ENCODE peak calls at places on chromosomes 5 and 9, in nine cellular contexts. J is ovary, O is right lobe of liver, N is adrenal gland, P is uterus, H is IMR-90, C is heart left ventricle, Y is Peyer's patch, W is thyroid gland. T is an unnamed sample.
A peak's percentile ranks its signal among the peaks of the same experiment; 100 is the strongest.

GRCh38 chr9:137355445-137356365 is 53.6 kb upstream of the NRARP start:
- DNase-seq in J (no peak), O (no peak), N (no peak), P (no peak), H (peak; percentile 12), C (no peak), Y (no peak), W (no peak), T (no peak)

GRCh38 chr5:143636951-143637528 is 174.9 kb upstream of the HMHB1 start:
- DNase-seq in J (no peak), O (no peak), N (no peak), P (no peak), H (peak; percentile 69), C (no peak), Y (no peak), W (no peak), T (no peak)

GRCh38 chr9:131402738-131403492 is 9.0 kb downstream of the PRRC2B start:
- DNase-seq in J (peak; percentile 79), O (peak; percentile 86), N (peak; percentile 86), P (peak; percentile 85), H (peak; percentile 89), C (peak; percentile 87), Y (peak; percentile 41), W (peak; percentile 84), T (no peak)

GRCh38 chr5:146426305-146426704 is 20.8 kb upstream of the TCERG1 start:
- DNase-seq in J (no peak), O (no peak), N (no peak), P (no peak), H (no peak), C (no peak), Y (no peak), W (no peak), T (no peak)

GRCh38 chr5:36606437-36607113 is at the start of gene SLC1A3:
- DNase-seq in J (peak; percentile 71), O (peak; percentile 42), N (peak; percentile 43), P (peak; percentile 20), H (peak; percentile 68), C (no peak), Y (no peak), W (peak; percentile 75), T (peak; percentile 14)

GRCh38 chr5:160556886-160557285 is 135.2 kb downstream of the PTTG1 start:
- DNase-seq in J (no peak), O (no peak), N (no peak), P (no peak), H (peak; percentile 13), C (no peak), Y (no peak), W (no peak), T (no peak)

GRCh38 chr9:136170291-136170901 is 34.5 kb downstream of the LHX3 start:
- DNase-seq in J (no peak), O (peak; percentile 49), N (peak; percentile 51), P (no peak), H (no peak), C (peak; percentile 68), Y (peak; percentile 40), W (peak; percentile 16), T (peak; percentile 33)

GRCh38 chr5:173714551-173715428 is 98.3 kb upstream of the BOD1 start:
- DNase-seq in J (no peak), O (no peak), N (peak; percentile 79), P (no peak), H (peak; percentile 93), C (no peak), Y (no peak), W (no peak), T (peak; percentile 79)

GRCh38 chr9:21558079-21558478 is 76.0 kb upstream of the IFNE start:
- DNase-seq in J (no peak), O (no peak), N (no peak), P (no peak), H (no peak), C (no peak), Y (no peak), W (no peak), T (no peak)

GRCh38 chr9:21558627-21559401 is 76.7 kb upstream of the IFNE start:
- DNase-seq in J (no peak), O (no peak), N (no peak), P (no peak), H (peak; percentile 41), C (no peak), Y (no peak), W (peak; percentile 16), T (no peak)

GRCh38 chr9:21561502-21561901 is 79.4 kb upstream of the IFNE start:
- DNase-seq in J (no peak), O (no peak), N (no peak), P (no peak), H (no peak), C (no peak), Y (no peak), W (no peak), T (no peak)

GRCh38 chr9:21560281-21560745 is 78.2 kb upstream of the IFNE start:
- DNase-seq in J (no peak), O (no peak), N (no peak), P (no peak), H (no peak), C (no peak), Y (no peak), W (no peak), T (no peak)

DNA sequence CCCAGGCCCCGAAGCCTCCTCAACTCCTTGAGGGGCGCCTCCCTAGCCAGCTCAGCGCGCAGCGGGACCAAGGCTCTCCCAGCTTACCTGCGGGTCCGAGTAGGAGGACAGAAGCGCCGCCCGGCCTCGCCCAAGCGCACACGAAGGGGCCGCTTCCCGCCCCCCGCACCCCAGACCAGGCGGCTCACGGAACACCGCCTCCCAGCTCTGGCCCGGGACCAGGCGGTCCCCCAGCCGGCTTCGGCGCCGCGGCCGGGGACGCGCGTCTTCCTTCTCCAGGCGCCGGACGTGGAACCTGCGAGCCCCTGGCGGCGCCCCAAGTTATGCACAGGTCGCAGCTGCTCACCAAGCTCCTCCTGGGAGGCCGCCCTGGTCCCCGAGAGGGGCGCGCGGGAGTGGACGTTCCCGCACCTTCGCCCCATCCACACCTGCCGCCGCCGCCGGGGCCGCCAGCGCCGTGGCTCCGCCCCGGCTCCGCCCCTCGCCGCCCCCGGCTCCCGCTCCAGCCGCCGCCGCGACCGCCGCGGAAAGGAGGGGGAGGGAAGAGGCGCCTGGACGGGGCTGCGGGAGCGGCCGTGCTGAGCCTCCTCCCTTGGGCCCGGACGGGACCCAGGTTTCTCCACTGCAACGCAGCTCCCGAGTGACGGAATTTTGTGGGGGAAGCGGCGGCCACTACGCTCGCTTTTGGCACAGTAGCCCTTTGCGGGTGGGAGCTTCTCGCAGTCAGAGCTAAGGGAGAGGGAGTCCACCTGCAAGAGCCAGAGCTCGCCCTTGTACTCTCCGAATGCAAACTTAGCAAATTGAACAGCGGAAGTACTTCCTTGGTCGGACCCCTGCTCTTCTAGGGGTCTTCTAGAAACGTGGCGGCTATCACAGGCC is 77.5 kb upstream of the IFNE start:
- DNase-seq in J (peak; percentile 12), O (peak; percentile 32), N (no peak), P (peak; percentile 20), H (peak; percentile 55), C (peak; percentile 49), Y (no peak), W (peak; percentile 69), T (peak; percentile 7)
- TF ChIP-seq POLR2A in J (no peak), O (no peak), N (no peak), P (no peak), H (no peak), C (no peak), Y (peak; percentile 91), W (peak; percentile 71), T (no peak)

GRCh38 chr5:95723632-95724369 is 7.3 kb upstream of the RHOBTB3 start:
- DNase-seq in J (peak; percentile 51), O (no peak), N (no peak), P (peak; percentile 23), H (peak; percentile 58), C (no peak), Y (no peak), W (no peak), T (peak; percentile 68)
- TF ChIP-seq POLR2A in J (no peak), O (no peak), N (no peak), P (no peak), H (no peak), C (no peak), Y (no peak), W (no peak), T (no peak)

GRCh38 chr9:122159925-122160246 is 178 bp downstream of the MORN5 start:
- DNase-seq in J (no peak), O (no peak), N (no peak), P (no peak), H (no peak), C (no peak), Y (no peak), W (no peak), T (no peak)

GRCh38 chr9:122162415-122162814 is 2.7 kb downstream of the MORN5 start:
- DNase-seq in J (no peak), O (no peak), N (no peak), P (no peak), H (no peak), C (no peak), Y (no peak), W (no peak), T (no peak)

GRCh38 chr9:122158202-122158601 is 1.4 kb downstream of the NDUFA8 start:
- DNase-seq in J (no peak), O (no peak), N (no peak), P (no peak), H (peak; percentile 43), C (no peak), Y (no peak), W (peak; percentile 9), T (peak; percentile 85)

GRCh38 chr9:122164286-122164685 is 4.6 kb downstream of the MORN5 start:
- DNase-seq in J (peak; percentile 41), O (no peak), N (no peak), P (peak; percentile 60), H (no peak), C (no peak), Y (no peak), W (no peak), T (no peak)

GRCh38 chr9:122159026-122159924 is at the start of the genes MORN5 and NDUFA8:
- DNase-seq in J (peak; percentile 96), O (peak; percentile 96), N (peak; percentile 96), P (peak; percentile 98), H (peak; percentile 95), C (peak; percentile 98), Y (peak; percentile 91), W (peak; percentile 96), T (peak; percentile 99)
- TF ChIP-seq POLR2A in J (peak; percentile 57), O (peak; percentile 71), N (peak; percentile 51), P (peak; percentile 55), H (peak; percentile 47), C (peak; percentile 93), Y (peak; percentile 82), W (peak; percentile 87), T (peak; percentile 89)

GRCh38 chr9:88182501-88182900 is 44.2 kb upstream of the SPATA31C2 start:
- DNase-seq in J (no peak), O (no peak), N (no peak), P (no peak), H (no peak), C (no peak), Y (no peak), W (no peak), T (no peak)

GRCh38 chr9:88177343-88177742 is 39.1 kb upstream of the SPATA31C2 start:
- DNase-seq in J (no peak), O (no peak), N (no peak), P (no peak), H (no peak), C (no peak), Y (no peak), W (no peak), T (no peak)

GRCh38 chr9:88174324-88174723 is 36.0 kb upstream of the SPATA31C2 start:
- DNase-seq in J (no peak), O (peak; percentile 30), N (no peak), P (no peak), H (no peak), C (no peak), Y (no peak), W (no peak), T (no peak)

GRCh38 chr9:88180084-88180765 is 42.0 kb upstream of the SPATA31C2 start:
- DNase-seq in J (no peak), O (no peak), N (no peak), P (no peak), H (no peak), C (no peak), Y (no peak), W (no peak), T (no peak)

DNA sequence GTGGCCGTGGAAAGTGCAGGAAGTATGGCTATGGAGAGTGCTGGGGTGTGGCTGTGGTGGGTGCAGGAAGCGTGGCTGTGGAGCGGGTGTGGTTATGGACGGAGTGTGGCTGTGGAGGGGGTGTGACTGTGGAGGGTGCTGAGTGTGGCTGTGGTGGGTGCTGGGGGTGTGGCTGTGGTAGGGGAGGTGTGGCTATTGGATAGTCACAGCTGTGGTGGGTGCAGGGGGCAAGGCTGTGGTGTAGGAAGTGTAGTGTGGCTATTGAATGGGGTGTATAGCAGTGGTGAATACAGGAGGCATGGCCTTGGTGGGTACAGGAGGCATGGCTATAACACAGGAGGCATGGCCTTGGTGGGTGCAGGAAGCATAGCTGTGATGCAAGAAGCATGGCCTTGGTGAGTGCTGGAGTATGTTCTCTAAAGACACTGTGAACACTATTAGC is 40.8 kb upstream of the SPATA31C2 start:
- DNase-seq in J (no peak), O (no peak), N (peak; percentile 33), P (no peak), H (no peak), C (no peak), Y (no peak), W (no peak), T (no peak)
- TF ChIP-seq POLR2A in J (no peak), O (no peak), N (no peak), P (no peak), H (no peak), C (no peak), Y (no peak), W (no peak), T (no peak)